ENCODE peak calls at places on chromosomes 6 and 20, in nine cellular contexts. J, S, H, V, I, E, G, U and Z are unnamed samples. For H3K4me1, the result is how much of the 10 kb centered on the place peaks cover.

GRCh38 chr6:106976270-106976669 is 1.7 kb upstream of the CD24 start:
- DNase-seq in J (no peak), S (peak), H (no peak), V (no peak), I (no peak), E (no peak), G (no peak), U (no peak), Z (peak)

GRCh38 chr6:90266845-90267621 is 29.6 kb downstream of the BACH2 start:
- DNase-seq in J (no peak), S (peak), H (peak), V (no peak), I (no peak), E (no peak), G (no peak), U (no peak), Z (no peak)

GRCh38 chr6:122008105-122009100 is 391.0 kb upstream of the HSF2 start:
- DNase-seq in J (peak), S (no peak), H (no peak), V (no peak), I (no peak), E (no peak), G (peak), U (peak), Z (no peak)

GRCh38 chr6:134379086-134379485 is 61.2 kb upstream of the SGK1 start:
- DNase-seq in J (no peak), S (peak), H (no peak), V (no peak), I (no peak), E (peak), G (no peak), U (peak), Z (peak)

GRCh38 chr6:108946695-108947094 is 98.5 kb downstream of the ARMC2 start:
- DNase-seq in J (no peak), S (no peak), H (no peak), V (no peak), I (no peak), E (no peak), G (peak), U (no peak), Z (no peak)

GRCh38 chr6:35943390-35943789 is 22.5 kb upstream of the SRPK1 start:
- DNase-seq in J (no peak), S (no peak), H (no peak), V (no peak), I (no peak), E (no peak), G (no peak), U (no peak), Z (no peak)

GRCh38 chr6:155412335-155412734 is 43.3 kb downstream of the NOX3 start:
- DNase-seq in J (peak), S (no peak), H (no peak), V (no peak), I (no peak), E (no peak), G (peak), U (no peak), Z (no peak)

GRCh38 chr20:32563311-32564272 is 21.5 kb downstream of the NOL4L start:
- DNase-seq in J (peak), S (no peak), H (no peak), V (no peak), I (no peak), E (no peak), G (no peak), U (no peak), Z (no peak)

GRCh38 chr6:137878810-137879285 is 11.8 kb downstream of the TNFAIP3 start:
- DNase-seq in J (peak), S (no peak), H (no peak), V (no peak), I (peak), E (no peak), G (no peak), U (peak), Z (no peak)

GRCh38 chr6:132298344-132298949 is 102.8 kb downstream of the MOXD1 start:
- DNase-seq in J (peak), S (peak), H (peak), V (peak), I (peak), E (peak), G (peak), U (peak), Z (peak)

GRCh38 chr6:165632194-165632593 is 30.8 kb downstream of the PDE10A start:
- DNase-seq in J (no peak), S (no peak), H (no peak), V (no peak), I (no peak), E (no peak), G (no peak), U (no peak), Z (peak)

GRCh38 chr6:156563710-156564109 is 213.5 kb upstream of the ARID1B start:
- DNase-seq in J (peak), S (no peak), H (no peak), V (peak), I (peak), E (no peak), G (no peak), U (no peak), Z (peak)

GRCh38 chr6:147662639-147663038 is 154.1 kb downstream of the SAMD5 start:
- DNase-seq in J (no peak), S (no peak), H (no peak), V (no peak), I (no peak), E (no peak), G (no peak), U (no peak), Z (no peak)

GRCh38 chr6:147667082-147667481 is 158.6 kb downstream of the SAMD5 start:
- DNase-seq in J (no peak), S (no peak), H (no peak), V (no peak), I (no peak), E (no peak), G (no peak), U (no peak), Z (no peak)

GRCh38 chr6:147666254-147666653 is 157.8 kb downstream of the SAMD5 start:
- DNase-seq in J (peak), S (no peak), H (no peak), V (no peak), I (no peak), E (no peak), G (no peak), U (no peak), Z (no peak)

GRCh38 chr6:147660334-147661311 is 152.1 kb downstream of the SAMD5 start:
- DNase-seq in J (no peak), S (no peak), H (no peak), V (no peak), I (no peak), E (no peak), G (no peak), U (peak), Z (no peak)

GRCh38 chr6:147664092-147664491 is 155.6 kb downstream of the SAMD5 start:
- DNase-seq in J (no peak), S (no peak), H (no peak), V (no peak), I (no peak), E (no peak), G (no peak), U (no peak), Z (no peak)
- TF ChIP-seq EZH2phosphoT487 in J (no peak), S (no peak), H (no peak), V (no peak), I (no peak), E (no peak), G (no peak), U (no peak), Z (no peak)

GRCh38 chr20:19993937-19994667 is 23.1 kb upstream of the NAA20 start:
- DNase-seq in J (no peak), S (peak), H (no peak), V (no peak), I (no peak), E (peak), G (peak), U (no peak), Z (no peak)
- H3K4me1 ChIP-seq in J (under half), S (half or more), H (under half), V (under half), I (under half), E (under half), G (half or more), U (under half), Z (under half)

GRCh38 chr6:6884193-6884627 is 223.6 kb upstream of the RREB1 start:
- DNase-seq in J (no peak), S (no peak), H (no peak), V (no peak), I (no peak), E (no peak), G (peak), U (no peak), Z (no peak)

GRCh38 chr6:6886886-6887285 is 220.9 kb upstream of the RREB1 start:
- DNase-seq in J (no peak), S (no peak), H (no peak), V (no peak), I (no peak), E (no peak), G (no peak), U (no peak), Z (no peak)

GRCh38 chr6:6883011-6883410 is 224.8 kb upstream of the RREB1 start:
- DNase-seq in J (no peak), S (peak), H (no peak), V (no peak), I (no peak), E (no peak), G (no peak), U (no peak), Z (no peak)

GRCh38 chr6:6886160-6886885 is 221.4 kb upstream of the RREB1 start:
- DNase-seq in J (no peak), S (no peak), H (no peak), V (no peak), I (no peak), E (no peak), G (no peak), U (no peak), Z (no peak)

GRCh38 chr6:6885521-6886088 is 222.2 kb upstream of the RREB1 start:
- DNase-seq in J (no peak), S (no peak), H (no peak), V (no peak), I (no peak), E (no peak), G (no peak), U (no peak), Z (no peak)
- TF ChIP-seq EZH2phosphoT487 in J (no peak), S (no peak), H (no peak), V (no peak), I (no peak), E (no peak), G (no peak), U (no peak), Z (no peak)

GRCh38 chr6:43782764-43783513 is 12.9 kb downstream of the VEGFA start:
- DNase-seq in J (no peak), S (no peak), H (no peak), V (no peak), I (no peak), E (no peak), G (no peak), U (no peak), Z (no peak)
- H3K4me1 ChIP-seq in J (under half), S (under half), H (under half), V (under half), I (under half), E (under half), G (under half), U (under half), Z (under half)

GRCh38 chr6:5623769-5624168 is 362.5 kb downstream of the FARS2 start:
- DNase-seq in J (no peak), S (no peak), H (no peak), V (no peak), I (no peak), E (no peak), G (no peak), U (no peak), Z (no peak)

GRCh38 chr6:5622276-5623005 is 361.1 kb downstream of the FARS2 start:
- DNase-seq in J (no peak), S (no peak), H (no peak), V (no peak), I (no peak), E (no peak), G (no peak), U (no peak), Z (no peak)

GRCh38 chr6:5624256-5624655 is 362.9 kb downstream of the FARS2 start:
- DNase-seq in J (no peak), S (no peak), H (no peak), V (no peak), I (no peak), E (no peak), G (no peak), U (no peak), Z (no peak)

GRCh38 chr6:5617179-5617578 is 355.9 kb downstream of the FARS2 start:
- DNase-seq in J (no peak), S (no peak), H (no peak), V (no peak), I (no peak), E (no peak), G (no peak), U (no peak), Z (no peak)

GRCh38 chr6:5619249-5619648 is 357.9 kb downstream of the FARS2 start:
- DNase-seq in J (no peak), S (no peak), H (no peak), V (peak), I (no peak), E (no peak), G (no peak), U (no peak), Z (no peak)
- TF ChIP-seq EZH2phosphoT487 in J (no peak), S (no peak), H (no peak), V (no peak), I (no peak), E (no peak), G (no peak), U (no peak), Z (no peak)

GRCh38 chr20:61660559-61660958 is 405.1 kb downstream of the TAF4 start:
- DNase-seq in J (no peak), S (no peak), H (no peak), V (no peak), I (no peak), E (no peak), G (no peak), U (no peak), Z (no peak)
- H3K4me1 ChIP-seq in J (under half), S (under half), H (under half), V (under half), I (under half), E (under half), G (under half), U (under half), Z (under half)